ENCODE peak calls at places on chromosome 20, in seven cellular contexts. F, G, H, L, X, Q and D are unnamed samples.

GRCh38 chr20:38065764-38066375 is 32.3 kb downstream of the RPRD1B start:
- DNase-seq in X (no peak), L (no peak), H (no peak), G (no peak), Q (no peak), F (peak), D (no peak)

GRCh38 chr20:45372646-45373352 is 5.3 kb downstream of the TP53TG5 start:
- DNase-seq in H (peak), L (peak), F (peak), X (no peak), Q (no peak), G (no peak), D (peak)

GRCh38 chr20:52994184-52994970 is 22.2 kb downstream of the TSHZ2 start:
- DNase-seq in Q (no peak), F (no peak), H (no peak), G (no peak), X (no peak), L (no peak), D (no peak)

GRCh38 chr20:31901615-31902014 is 31.2 kb downstream of the TTLL9 start:
- DNase-seq in Q (no peak), F (no peak), X (no peak), H (peak), G (no peak), L (no peak), D (no peak)

GRCh38 chr20:61879694-61880093 is 186.0 kb downstream of the TAF4 start:
- DNase-seq in L (no peak), G (no peak), F (no peak), X (no peak), Q (no peak), H (no peak), D (no peak)

GRCh38 chr20:58447733-58448391 is 58.8 kb downstream of the VAPB start:
- DNase-seq in G (peak), H (no peak), L (no peak), F (no peak), Q (peak), X (peak), D (peak)

GRCh38 chr20:62355527-62356142 is 11.5 kb downstream of the LAMA5 start:
- DNase-seq in Q (no peak), G (peak), H (peak), F (peak), X (no peak), L (peak), D (peak)

GRCh38 chr20:19976595-19977372 is 40.4 kb upstream of the NAA20 start:
- DNase-seq in G (peak), H (peak), L (peak), F (peak), X (peak), Q (no peak), D (peak)

GRCh38 chr20:12276011-12276673 is 358.4 kb downstream of the BTBD3 start:
- DNase-seq in L (no peak), G (no peak), H (no peak), F (no peak), Q (peak), X (no peak), D (no peak)

GRCh38 chr20:64101731-64102621 is 5.4 kb downstream of the NPBWR2 start:
- DNase-seq in L (no peak), G (no peak), H (no peak), Q (peak), X (no peak), F (no peak), D (no peak)

GRCh38 chr20:44722990-44723389 is 7.8 kb downstream of the CCN5 start:
- DNase-seq in G (no peak), X (no peak), H (no peak), Q (no peak), L (peak), F (no peak), D (no peak)

GRCh38 chr20:19987046-19987445 is 30.1 kb upstream of the NAA20 start:
- DNase-seq in X (no peak), Q (no peak), F (no peak), L (no peak), H (no peak), G (no peak), D (no peak)

GRCh38 chr20:20368414-20369352 is 779 bp downstream of the INSM1 start:
- DNase-seq in Q (peak), F (no peak), L (no peak), H (no peak), X (no peak), G (no peak), D (no peak)

GRCh38 chr20:56949318-56949717 is 317.1 kb downstream of the BMP7 start:
- DNase-seq in H (no peak), L (no peak), F (no peak), X (no peak), G (no peak), Q (no peak), D (no peak)

GRCh38 chr20:44187054-44187762 is at the start of gene JPH2:
- DNase-seq in F (peak), H (peak), Q (no peak), G (peak), L (peak), X (peak), D (peak)

GRCh38 chr20:40750541-40750940 is 61.5 kb upstream of the MAFB start:
- DNase-seq in Q (no peak), F (no peak), G (no peak), L (no peak), H (no peak), X (no peak), D (no peak)

GRCh38 chr20:57958050-57958420 is 248.2 kb upstream of the PMEPA1 start:
- DNase-seq in X (no peak), G (no peak), F (no peak), H (no peak), Q (no peak), L (no peak), D (no peak)

GRCh38 chr20:16615199-16615598 is 42.0 kb upstream of the KIF16B start:
- DNase-seq in H (no peak), Q (no peak), L (peak), F (no peak), X (peak), G (peak), D (peak)

GRCh38 chr20:54179946-54180345 is 6.2 kb upstream of the CYP24A1 start:
- DNase-seq in H (no peak), Q (peak), L (no peak), X (no peak), G (no peak), F (no peak), D (no peak)

GRCh38 chr20:59025086-59025485 is 5.9 kb downstream of the TUBB1 start:
- DNase-seq in H (no peak), F (no peak), X (no peak), L (no peak), Q (no peak), G (no peak), D (no peak)

GRCh38 chr20:20148774-20149173 is 96.4 kb downstream of the CFAP61 start:
- DNase-seq in H (no peak), F (no peak), Q (no peak), X (no peak), L (no peak), G (no peak), D (no peak)

GRCh38 chr20:51490635-51491034 is 51.9 kb downstream of the NFATC2 start:
- DNase-seq in L (no peak), Q (no peak), H (no peak), F (no peak), G (no peak), X (no peak), D (no peak)

GRCh38 chr20:14142171-14142570 is 146.9 kb downstream of the MACROD2 start:
- DNase-seq in X (peak), H (no peak), Q (peak), G (peak), F (no peak), L (peak), D (peak)

GRCh38 chr20:31684153-31685003 is 38.3 kb downstream of the BCL2L1 start:
- DNase-seq in L (no peak), F (no peak), G (no peak), Q (peak), H (no peak), X (no peak), D (no peak)

GRCh38 chr20:10671850-10672578 is 1.8 kb downstream of the JAG1 start:
- DNase-seq in H (peak), X (peak), G (no peak), F (peak), L (peak), Q (peak), D (peak)

GRCh38 chr20:13231031-13231752 is 10.1 kb downstream of the ISM1 start:
- DNase-seq in L (no peak), Q (no peak), H (no peak), F (no peak), X (peak), G (no peak), D (peak)

GRCh38 chr20:46894579-46894958 is at the start of gene EYA2:
- DNase-seq in H (no peak), F (no peak), Q (no peak), L (no peak), G (no peak), X (peak), D (peak)
- H3K4me3 ChIP-seq in H (peak), F (peak), Q (no peak), L (peak), G (no peak), X (peak), D (peak)

GRCh38 chr20:23179766-23180403 is 93.8 kb upstream of the CD93 start:
- DNase-seq in Q (no peak), G (no peak), L (no peak), F (no peak), X (no peak), H (no peak), D (no peak)

GRCh38 chr20:23174821-23175220 is 88.7 kb upstream of the CD93 start:
- DNase-seq in X (no peak), G (no peak), F (no peak), Q (no peak), L (no peak), H (no peak), D (no peak)

GRCh38 chr20:23180451-23180921 is 94.4 kb upstream of the CD93 start:
- DNase-seq in L (peak), Q (no peak), G (no peak), F (no peak), X (no peak), H (no peak), D (no peak)

DNA sequence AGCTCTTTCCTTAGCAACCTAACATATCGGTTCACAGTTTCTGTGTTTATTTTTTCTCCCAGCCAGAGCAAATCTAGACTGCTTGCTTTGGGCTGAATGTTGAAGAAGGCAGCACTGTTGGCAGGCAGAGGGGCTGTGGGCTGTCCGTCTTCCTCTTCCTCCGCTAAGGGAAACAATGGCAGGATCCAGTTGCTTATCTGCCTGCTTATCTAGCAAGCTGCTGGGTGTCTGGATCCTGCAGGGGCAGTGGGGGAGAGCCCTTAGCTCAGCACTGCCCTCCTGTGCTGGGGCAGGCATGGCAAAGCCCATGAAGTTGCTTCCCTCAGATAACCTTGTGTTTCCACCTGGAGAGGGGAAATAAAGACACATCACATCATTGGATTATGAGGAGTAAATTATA is 92.7 kb upstream of the CD93 start:
- DNase-seq in F (no peak), H (no peak), X (no peak), G (no peak), Q (no peak), L (no peak), D (no peak)
- TF ChIP-seq CTCF in F (no peak), H (no peak), X (peak), G (peak), Q (no peak), L (no peak), D (no peak)

DNA sequence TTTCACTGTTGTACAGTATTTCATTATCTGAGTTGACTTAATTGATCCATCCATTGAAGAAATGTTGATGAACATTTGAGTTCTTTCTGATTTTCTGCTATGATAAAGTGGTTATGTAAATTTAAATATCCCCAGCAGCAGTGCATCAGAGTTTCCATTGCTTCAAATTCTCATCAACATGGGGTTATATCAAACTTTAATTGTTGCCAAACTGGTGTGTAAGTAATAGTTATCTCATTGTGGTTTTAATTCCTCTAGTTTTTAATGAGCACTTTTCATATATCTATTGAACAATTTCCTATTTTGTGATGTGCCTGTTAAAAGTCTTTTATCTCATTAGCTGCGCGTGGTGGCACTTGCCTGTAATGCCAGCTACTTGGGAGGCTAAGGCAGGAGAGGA is 18.1 kb downstream of the ZNFX1 start:
- DNase-seq in H (no peak), X (no peak), L (no peak), G (no peak), Q (no peak), F (no peak), D (no peak)
- H3K4me3 ChIP-seq in H (no peak), X (no peak), L (no peak), G (no peak), Q (no peak), F (no peak), D (no peak)

DNA sequence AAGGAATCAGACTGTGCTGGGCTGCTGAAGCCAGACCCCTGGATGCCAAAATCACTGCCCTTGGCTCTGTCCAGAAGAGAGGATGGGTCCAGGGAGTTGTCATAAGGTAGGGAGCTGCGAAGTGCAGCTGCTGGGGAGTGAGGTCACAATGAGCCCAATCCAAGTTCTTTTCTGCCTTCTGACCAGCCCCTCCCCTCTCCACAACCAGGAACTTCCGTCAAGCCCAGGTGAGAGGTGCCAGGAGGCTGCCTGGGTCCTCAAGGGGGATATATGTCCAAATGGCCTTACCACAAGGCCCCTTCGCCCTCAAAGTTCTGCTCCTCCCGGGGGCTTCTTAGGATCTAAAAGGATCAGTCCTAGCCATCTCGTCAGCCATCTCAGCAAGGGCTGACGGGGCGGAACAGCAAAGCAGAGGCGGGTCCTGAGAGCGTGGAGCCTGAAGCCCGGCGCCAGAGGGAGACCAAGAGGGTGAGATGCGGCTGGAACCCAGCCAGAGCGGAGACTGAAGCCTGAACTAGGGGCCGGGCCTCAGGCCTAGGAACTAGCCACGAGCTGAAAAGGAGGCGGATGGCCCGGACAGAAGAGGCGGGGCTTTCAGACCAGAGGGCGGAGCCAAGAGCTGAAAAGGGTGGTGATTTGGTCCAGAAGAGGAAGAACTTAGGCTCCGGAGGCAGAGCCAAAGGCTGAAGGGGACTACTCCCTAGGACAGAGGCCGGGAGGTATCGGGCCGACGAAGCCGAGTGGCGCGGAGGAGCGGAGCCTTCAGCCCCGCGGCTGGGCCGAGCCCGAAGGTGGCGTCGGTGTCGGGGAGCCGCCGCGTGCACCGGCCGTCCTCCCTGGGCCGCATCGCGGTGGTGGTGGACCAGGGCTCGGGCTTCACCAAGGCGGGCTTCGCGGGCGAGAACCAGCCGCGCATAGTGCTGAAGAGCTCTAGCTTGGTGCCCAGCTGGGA is at the start of gene ACTL10:
- DNase-seq in Q (peak), G (peak), L (peak), F (peak), H (peak), X (peak), D (peak)
- TF ChIP-seq CTCF in Q (peak), G (peak), L (peak), F (peak), H (peak), X (peak), D (peak)